ENCODE peak calls at places on chromosomes 11 and 22, in seven cellular contexts. E is CD8-positive, alpha-beta T cell; X is upper lobe of right lung; Z is fibroblast of lung; U is IMR-90; Y is body of pancreas; A is ovary. O is an unnamed sample.

GRCh38 chr11:111574373-111575230 is 27.6 kb upstream of the SIK2 start:
- DNase-seq in A (no peak), Z (no peak), U (no peak), X (no peak), Y (no peak), E (no peak), O (no peak)

GRCh38 chr22:36563898-36564297 is 34.9 kb upstream of the EIF3D start:
- DNase-seq in X (no peak), U (no peak), A (no peak), Z (no peak), Y (no peak), E (no peak), O (no peak)

GRCh38 chr11:17987826-17988225 is 25.0 kb downstream of the SERGEF start:
- DNase-seq in A (no peak), Z (no peak), Y (no peak), E (no peak), U (no peak), X (no peak), O (no peak)

GRCh38 chr11:79179087-79179486 is 261.7 kb downstream of the TENM4 start:
- DNase-seq in X (no peak), Z (peak), A (no peak), U (peak), E (no peak), Y (no peak), O (no peak)

GRCh38 chr11:23252426-23252825 is 392.2 kb upstream of the CCDC179 start:
- DNase-seq in Y (no peak), E (no peak), A (no peak), Z (no peak), U (no peak), X (no peak), O (no peak)

GRCh38 chr22:46083383-46084350 is 66.7 kb upstream of the PPARA start:
- DNase-seq in E (no peak), Z (no peak), A (peak), U (no peak), X (peak), Y (peak), O (peak)

GRCh38 chr11:126879516-126879915 is 121.1 kb downstream of the KIRREL3 start:
- DNase-seq in X (no peak), U (peak), A (no peak), Y (no peak), Z (no peak), E (no peak), O (no peak)

GRCh38 chr11:33179431-33179830 is 18.2 kb upstream of the CSTF3 start:
- DNase-seq in X (no peak), U (no peak), Z (no peak), A (no peak), Y (no peak), E (no peak), O (no peak)

GRCh38 chr11:110217478-110217877 is 78.9 kb downstream of the RDX start:
- DNase-seq in Z (no peak), X (no peak), A (no peak), U (no peak), Y (no peak), E (no peak), O (no peak)

GRCh38 chr11:119061256-119061655 is 4.3 kb upstream of the HYOU1 start:
- DNase-seq in X (no peak), Z (no peak), Y (peak), A (no peak), U (no peak), E (no peak), O (no peak)

GRCh38 chr11:83007909-83008580 is 63.7 kb downstream of the RAB30 start:
- DNase-seq in E (no peak), A (peak), Y (peak), U (peak), Z (no peak), X (peak), O (no peak)

GRCh38 chr11:46350695-46351094 is 3.4 kb downstream of the DGKZ start:
- DNase-seq in E (no peak), Y (no peak), Z (no peak), X (no peak), U (no peak), A (no peak), O (no peak)

GRCh38 chr11:111538407-111539114 is 2.0 kb upstream of the LAYN start:
- DNase-seq in E (no peak), Z (no peak), Y (no peak), A (no peak), X (no peak), U (peak), O (no peak)

GRCh38 chr11:33835143-33835878 is 56.6 kb downstream of the LMO2 start:
- DNase-seq in Y (no peak), X (no peak), U (peak), E (no peak), A (no peak), Z (peak), O (no peak)

GRCh38 chr22:22742641-22743040 is 98.2 kb downstream of the GGTLC2 start:
- DNase-seq in A (no peak), U (no peak), Z (no peak), Y (no peak), E (no peak), X (no peak), O (no peak)

GRCh38 chr11:16028406-16028805 is 327.9 kb downstream of the SOX6 start:
- DNase-seq in A (no peak), Z (peak), Y (no peak), E (no peak), U (peak), X (no peak), O (no peak)

GRCh38 chr11:61827573-61828378 is at the start of gene FADS2:
- DNase-seq in E (peak), A (peak), X (peak), Z (peak), U (peak), Y (peak), O (peak)

GRCh38 chr22:36689583-36689982 is 14.0 kb downstream of the CACNG2 start:
- DNase-seq in Y (no peak), Z (no peak), U (no peak), E (no peak), A (no peak), X (no peak), O (no peak)

GRCh38 chr22:43381693-43382092 is 30.1 kb upstream of the MPPED1 start:
- DNase-seq in X (no peak), A (no peak), E (no peak), Y (no peak), U (peak), Z (peak), O (no peak)

GRCh38 chr11:70490208-70490607 is 91.9 kb downstream of the CTTN start:
- DNase-seq in U (no peak), E (no peak), Z (no peak), X (peak), Y (no peak), A (peak), O (no peak)

GRCh38 chr11:68828155-68828931 is 13.4 kb downstream of the CPT1A start:
- DNase-seq in Y (no peak), Z (no peak), X (no peak), E (no peak), A (no peak), U (no peak), O (no peak)

DNA sequence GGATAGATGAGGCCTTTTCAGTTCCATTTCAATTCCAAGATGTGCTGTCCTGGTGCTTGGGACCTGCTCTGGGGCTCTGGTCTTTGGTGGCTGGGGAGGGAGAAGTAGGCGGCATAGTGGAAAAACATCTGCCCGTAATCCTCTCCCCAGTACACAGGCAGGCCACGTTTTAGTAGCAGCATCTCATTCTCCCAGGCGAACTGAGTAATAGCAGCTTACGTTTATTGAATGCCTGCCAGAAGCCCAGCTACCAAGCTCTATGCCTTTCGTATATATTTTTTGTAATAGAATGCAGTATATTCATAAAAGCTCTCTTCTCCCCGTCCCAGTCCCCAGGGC is 11.4 kb downstream of the ACO2 start:
- DNase-seq in X (no peak), U (peak), A (no peak), E (no peak), Y (no peak), Z (peak), O (no peak)
- H3K4me3 ChIP-seq in X (no peak), U (no peak), A (no peak), E (no peak), Y (no peak), Z (no peak), O (peak)

GRCh38 chr11:116452447-116452846 is 320.3 kb downstream of the BUD13 start:
- DNase-seq in E (no peak), Z (no peak), A (no peak), X (no peak), Y (no peak), U (no peak), O (no peak)

GRCh38 chr11:116454951-116455350 is 317.8 kb downstream of the BUD13 start:
- DNase-seq in X (no peak), A (no peak), U (no peak), E (no peak), Z (no peak), Y (no peak), O (no peak)

GRCh38 chr11:116457336-116458007 is 315.3 kb downstream of the BUD13 start:
- DNase-seq in U (no peak), Y (no peak), E (no peak), X (no peak), A (no peak), Z (no peak), O (no peak)

GRCh38 chr11:116458546-116458945 is 314.2 kb downstream of the BUD13 start:
- DNase-seq in X (no peak), U (no peak), E (no peak), Z (no peak), A (no peak), Y (no peak), O (no peak)

GRCh38 chr11:116454020-116454645 is 318.7 kb downstream of the BUD13 start:
- DNase-seq in U (peak), A (no peak), Y (peak), X (no peak), Z (peak), E (no peak), O (no peak)
- TF ChIP-seq CTCF in U (peak), A (no peak), Y (peak), X (peak), Z (peak), E (no peak), O (no peak)

GRCh38 chr11:120225372-120225909 is 14.5 kb upstream of the POU2F3 start:
- DNase-seq in Z (peak), X (no peak), Y (no peak), E (no peak), A (no peak), U (no peak), O (no peak)

GRCh38 chr11:120227228-120227852 is 12.6 kb upstream of the POU2F3 start:
- DNase-seq in Y (no peak), E (no peak), A (no peak), X (no peak), Z (no peak), U (no peak), O (no peak)

GRCh38 chr11:120226714-120227113 is 13.2 kb upstream of the POU2F3 start:
- DNase-seq in Z (no peak), X (no peak), U (no peak), Y (no peak), E (no peak), A (no peak), O (no peak)

GRCh38 chr11:120224872-120225371 is 14.1 kb downstream of the OAF start:
- DNase-seq in E (no peak), X (no peak), Z (no peak), U (no peak), Y (no peak), A (no peak), O (no peak)

DNA sequence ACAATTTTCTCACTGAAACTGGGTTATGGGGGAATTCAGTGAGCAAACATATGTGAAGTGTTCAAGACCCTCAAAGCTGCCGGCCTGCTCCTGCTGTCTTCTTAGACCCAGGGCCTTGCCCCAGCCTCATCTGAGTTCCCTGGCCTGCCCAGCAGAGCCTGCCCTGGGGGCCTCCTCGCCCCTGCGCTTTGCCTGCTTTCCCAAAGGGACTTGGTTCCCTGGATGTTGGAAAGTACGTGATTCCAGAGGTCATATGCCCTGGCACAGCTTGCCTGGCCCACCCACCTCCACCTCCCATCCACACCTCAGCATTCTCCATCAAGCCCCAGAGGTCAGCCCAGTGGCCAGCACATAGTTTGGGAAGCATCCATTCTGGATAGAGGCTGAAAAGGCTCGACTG is 13.7 kb upstream of the POU2F3 start:
- DNase-seq in Z (no peak), A (no peak), X (no peak), Y (no peak), U (no peak), E (no peak), O (no peak)
- H3K27ac ChIP-seq in Z (no peak), A (peak), X (no peak), Y (no peak), U (no peak), E (no peak), O (no peak)

DNA sequence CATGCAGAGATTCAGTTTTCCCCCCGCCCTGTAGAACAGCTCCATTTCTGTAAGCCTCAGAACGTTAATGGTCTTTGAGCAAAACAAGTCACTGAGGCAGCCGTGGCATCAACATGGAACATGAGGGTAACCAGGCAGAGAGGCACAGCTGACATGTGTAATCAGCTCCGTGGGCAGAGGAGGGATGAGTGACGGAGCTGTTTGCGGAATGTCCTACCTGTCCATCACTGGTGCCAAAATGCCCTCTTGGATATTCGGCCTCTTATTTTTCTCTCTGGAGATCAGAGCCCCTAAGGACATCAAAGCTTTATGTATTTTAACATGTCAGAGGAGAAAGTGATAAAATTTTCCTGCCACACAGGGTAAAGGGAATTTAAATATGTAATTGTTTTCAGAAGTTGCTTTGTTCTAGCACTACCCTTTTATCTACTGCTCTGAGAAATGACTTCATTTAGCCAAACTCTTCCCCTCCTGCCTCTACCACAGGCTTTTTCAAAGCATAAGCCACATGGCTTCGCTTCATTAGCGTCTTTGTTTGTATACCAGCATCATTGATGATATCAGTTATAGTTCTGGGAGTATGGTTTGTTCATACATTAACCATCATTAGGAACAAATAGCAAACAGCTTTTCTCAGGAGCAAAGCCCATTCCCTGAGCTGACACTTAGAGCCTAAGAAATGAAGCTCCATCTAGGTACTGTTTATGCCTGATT is 32.9 kb downstream of the C11orf71 start:
- DNase-seq in E (no peak), U (no peak), Y (no peak), A (no peak), X (no peak), Z (no peak), O (no peak)
- H3K4me3 ChIP-seq in E (no peak), U (no peak), Y (no peak), A (no peak), X (no peak), Z (no peak), O (peak)

GRCh38 chr11:43358670-43359431 is at the start of gene TTC17:
- DNase-seq in Y (peak), A (peak), E (peak), X (peak), U (peak), Z (peak), O (peak)
- TF ChIP-seq CTCF in Y (no peak), A (no peak), E (no peak), X (no peak), U (no peak), Z (no peak), O (no peak)

GRCh38 chr11:78060533-78060932 is 3.1 kb upstream of the THRSP start:
- DNase-seq in X (no peak), E (no peak), U (no peak), Y (no peak), Z (no peak), A (no peak), O (no peak)
- H3K27ac ChIP-seq in X (no peak), E (no peak), U (no peak), Y (peak), Z (no peak), A (no peak), O (no peak)

GRCh38 chr11:73158356-73159051 is 16.4 kb upstream of the FCHSD2 start:
- DNase-seq in E (no peak), Z (peak), A (no peak), X (no peak), Y (no peak), U (peak), O (peak)

GRCh38 chr11:73156686-73157085 is 14.6 kb upstream of the FCHSD2 start:
- DNase-seq in E (no peak), Y (no peak), Z (no peak), X (no peak), U (no peak), A (no peak), O (peak)

GRCh38 chr11:73156114-73156513 is 14.0 kb upstream of the FCHSD2 start:
- DNase-seq in E (no peak), U (no peak), Y (no peak), Z (no peak), A (no peak), X (no peak), O (peak)

GRCh38 chr11:73159297-73159696 is 17.2 kb upstream of the FCHSD2 start:
- DNase-seq in E (no peak), Y (no peak), A (no peak), X (no peak), U (no peak), Z (no peak), O (peak)

DNA sequence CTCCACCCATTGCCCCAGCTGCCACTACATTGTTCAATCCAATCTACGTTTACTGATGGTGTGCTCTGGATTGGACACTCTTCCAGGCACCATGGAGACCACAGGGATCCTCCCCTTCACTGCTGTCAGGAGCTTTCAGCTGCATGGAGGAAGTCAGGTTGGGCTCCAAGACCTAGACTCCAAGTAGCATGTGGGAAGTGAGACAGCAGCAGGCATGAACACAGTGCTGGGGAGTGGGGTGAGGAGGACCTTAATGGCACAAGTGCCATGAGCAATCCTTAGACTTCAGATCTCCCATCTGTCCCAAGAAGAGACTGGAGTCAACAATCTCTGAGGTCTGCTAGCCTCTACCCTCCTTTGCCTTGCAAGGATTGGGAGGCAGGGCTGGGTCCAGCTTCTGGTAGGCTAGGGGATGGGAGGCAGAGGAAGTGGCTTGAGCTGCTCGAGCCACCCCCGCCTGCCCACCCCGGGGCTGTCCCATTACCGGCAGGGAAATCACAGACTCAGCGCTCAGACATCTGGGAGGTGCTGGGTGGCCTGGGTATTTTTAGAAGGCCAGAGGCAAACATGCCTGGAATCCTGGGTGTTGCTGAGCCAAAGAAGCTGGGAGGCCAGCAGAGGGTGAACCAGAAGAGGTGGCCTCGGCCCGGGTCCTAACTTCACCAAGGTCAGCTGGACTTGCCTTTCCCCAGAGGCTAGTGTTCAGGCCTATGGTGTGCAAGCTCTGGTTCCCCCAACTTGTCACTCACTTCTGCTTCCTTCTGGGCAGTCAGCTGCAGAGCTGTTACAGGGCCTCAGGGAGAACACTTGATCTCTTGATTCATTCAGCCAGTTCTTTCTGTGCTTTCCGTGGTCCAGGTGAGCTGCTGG is 15.3 kb upstream of the FCHSD2 start:
- DNase-seq in Y (no peak), A (peak), U (peak), Z (peak), X (peak), E (no peak), O (peak)
- H3K4me3 ChIP-seq in Y (no peak), A (no peak), U (no peak), Z (no peak), X (no peak), E (no peak), O (no peak)

GRCh38 chr11:57203359-57203758 is 21.6 kb downstream of the LRRC55 start:
- DNase-seq in X (no peak), Z (peak), Y (peak), A (no peak), U (peak), E (no peak), O (no peak)

GRCh38 chr11:57203882-57204281 is 22.1 kb downstream of the LRRC55 start:
- DNase-seq in X (no peak), Y (no peak), A (no peak), E (no peak), Z (no peak), U (no peak), O (no peak)

GRCh38 chr11:57207160-57207559 is 25.4 kb downstream of the LRRC55 start:
- DNase-seq in Y (no peak), X (no peak), E (no peak), Z (no peak), A (no peak), U (no peak), O (no peak)

GRCh38 chr11:57202282-57202681 is 20.5 kb downstream of the LRRC55 start:
- DNase-seq in A (no peak), E (no peak), Y (no peak), X (no peak), Z (no peak), U (no peak), O (no peak)

GRCh38 chr11:57205046-57205671 is 23.4 kb downstream of the LRRC55 start:
- DNase-seq in E (no peak), Z (peak), U (peak), A (no peak), X (no peak), Y (no peak), O (no peak)
- TF ChIP-seq CTCF in E (no peak), Z (peak), U (peak), A (no peak), X (peak), Y (no peak), O (no peak)

GRCh38 chr11:114137054-114137453 is 77.5 kb downstream of the ZBTB16 start:
- DNase-seq in U (no peak), Y (no peak), X (no peak), Z (no peak), E (no peak), A (no peak), O (no peak)
- H3K27ac ChIP-seq in U (no peak), Y (no peak), X (no peak), Z (no peak), E (no peak), A (no peak), O (peak)

GRCh38 chr22:38232196-38232595 is 30.4 kb downstream of the MAFF start:
- DNase-seq in A (no peak), Y (no peak), X (no peak), E (no peak), U (no peak), Z (no peak), O (no peak)

GRCh38 chr22:38233427-38233826 is 31.6 kb downstream of the MAFF start:
- DNase-seq in A (no peak), Z (peak), Y (no peak), U (peak), E (no peak), X (no peak), O (no peak)

GRCh38 chr22:38230108-38230825 is 28.5 kb downstream of the MAFF start:
- DNase-seq in Z (peak), U (no peak), E (no peak), X (no peak), Y (peak), A (no peak), O (no peak)

GRCh38 chr22:38228873-38229740 is 27.3 kb downstream of the MAFF start:
- DNase-seq in U (peak), Y (no peak), Z (peak), A (no peak), E (no peak), X (no peak), O (no peak)

GRCh38 chr22:38230916-38231315 is 29.1 kb downstream of the MAFF start:
- DNase-seq in E (no peak), A (no peak), U (no peak), Z (no peak), Y (no peak), X (no peak), O (no peak)
- H3K4me3 ChIP-seq in E (no peak), A (no peak), U (no peak), Z (no peak), Y (no peak), X (no peak), O (no peak)